ENCODE peak calls at places on chromosomes 13 and 19, in four cellular contexts. L, Z, S and O are unnamed samples.

GRCh38 chr19:4229179-4229931 is at the start of gene EBI3:
- DNase-seq in L (no peak), Z (no peak), S (no peak), O (peak)

GRCh38 chr13:105972306-105972721 is 563.1 kb downstream of the EFNB2 start:
- DNase-seq in L (no peak), Z (no peak), S (no peak), O (no peak)

GRCh38 chr19:2055871-2056809 is 5.1 kb upstream of the MKNK2 start:
- DNase-seq in L (peak), Z (no peak), S (no peak), O (no peak)

GRCh38 chr13:50127726-50128291 is 112.6 kb downstream of the KCNRG start:
- DNase-seq in L (no peak), Z (no peak), S (no peak), O (no peak)

GRCh38 chr13:26425439-26426358 is 131.8 kb upstream of the WASF3 start:
- DNase-seq in L (no peak), Z (no peak), S (no peak), O (no peak)

GRCh38 chr13:27712421-27712820 is 79.9 kb upstream of the GSX1 start:
- DNase-seq in L (peak), Z (no peak), S (no peak), O (no peak)

GRCh38 chr13:29956771-29957170 is 106.4 kb upstream of the UBL3 start:
- DNase-seq in L (no peak), Z (no peak), S (no peak), O (no peak)

GRCh38 chr13:30164141-30164540 is 143.2 kb downstream of the KATNAL1 start:
- DNase-seq in L (no peak), Z (no peak), S (no peak), O (no peak)

GRCh38 chr13:28470286-28470685 is 24.6 kb downstream of the FLT1 start:
- DNase-seq in L (peak), Z (no peak), S (no peak), O (no peak)

GRCh38 chr19:17035842-17036424 is 9.3 kb upstream of the CPAMD8 start:
- DNase-seq in L (no peak), Z (no peak), S (peak), O (peak)

GRCh38 chr13:49791753-49792549 is 531 bp downstream of the KPNA3 start:
- DNase-seq in L (peak), Z (no peak), S (peak), O (peak)

GRCh38 chr19:2726160-2726855 is 5.1 kb upstream of the DIRAS1 start:
- DNase-seq in L (no peak), Z (no peak), S (no peak), O (no peak)

GRCh38 chr19:13892885-13893284 is 13.0 kb downstream of the BRME1 start:
- DNase-seq in L (no peak), Z (no peak), S (no peak), O (no peak)

GRCh38 chr19:46967578-46968018 is 52.0 kb upstream of the NPAS1 start:
- DNase-seq in L (no peak), Z (no peak), S (no peak), O (no peak)

GRCh38 chr19:40419066-40419612 is 6.0 kb upstream of the PRX start:
- DNase-seq in L (no peak), Z (no peak), S (no peak), O (no peak)

GRCh38 chr13:20093946-20094345 is 66.9 kb downstream of the GJA3 start:
- DNase-seq in L (no peak), Z (no peak), S (no peak), O (no peak)

DNA sequence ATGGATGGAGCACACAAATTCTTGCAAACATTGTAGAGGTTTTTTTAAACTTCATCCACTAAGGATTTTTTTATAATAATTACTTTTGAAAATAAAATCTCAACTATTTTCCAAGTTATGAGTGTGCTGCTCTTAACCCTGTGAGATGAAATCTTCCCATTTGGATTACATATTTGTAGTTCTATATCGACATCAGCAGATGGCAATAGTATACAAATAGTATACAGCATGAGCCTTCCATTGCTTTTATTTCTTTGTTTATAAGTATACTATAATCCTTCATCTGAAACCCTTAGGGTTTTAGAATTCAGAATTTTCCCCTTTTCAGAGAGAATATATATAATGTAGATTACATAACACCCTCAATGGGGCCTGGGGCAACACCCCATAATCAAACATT is 70.5 kb downstream of the GJA3 start:
- DNase-seq in L (no peak), Z (no peak), S (no peak), O (no peak)
- TF ChIP-seq CTCF in L (peak), Z (no peak), S (peak), O (no peak)

GRCh38 chr13:35469781-35470380 is 6.6 kb downstream of the MAB21L1 start:
- DNase-seq in L (no peak), Z (no peak), S (no peak), O (no peak)

GRCh38 chr13:35470671-35471465 is 5.6 kb downstream of the MAB21L1 start:
- DNase-seq in L (peak), Z (no peak), S (no peak), O (no peak)

GRCh38 chr13:35472308-35473008 is 4.0 kb downstream of the MAB21L1 start:
- DNase-seq in L (no peak), Z (no peak), S (no peak), O (no peak)

GRCh38 chr13:35474551-35474950 is 1.9 kb downstream of the MAB21L1 start:
- DNase-seq in L (no peak), Z (no peak), S (no peak), O (no peak)

DNA sequence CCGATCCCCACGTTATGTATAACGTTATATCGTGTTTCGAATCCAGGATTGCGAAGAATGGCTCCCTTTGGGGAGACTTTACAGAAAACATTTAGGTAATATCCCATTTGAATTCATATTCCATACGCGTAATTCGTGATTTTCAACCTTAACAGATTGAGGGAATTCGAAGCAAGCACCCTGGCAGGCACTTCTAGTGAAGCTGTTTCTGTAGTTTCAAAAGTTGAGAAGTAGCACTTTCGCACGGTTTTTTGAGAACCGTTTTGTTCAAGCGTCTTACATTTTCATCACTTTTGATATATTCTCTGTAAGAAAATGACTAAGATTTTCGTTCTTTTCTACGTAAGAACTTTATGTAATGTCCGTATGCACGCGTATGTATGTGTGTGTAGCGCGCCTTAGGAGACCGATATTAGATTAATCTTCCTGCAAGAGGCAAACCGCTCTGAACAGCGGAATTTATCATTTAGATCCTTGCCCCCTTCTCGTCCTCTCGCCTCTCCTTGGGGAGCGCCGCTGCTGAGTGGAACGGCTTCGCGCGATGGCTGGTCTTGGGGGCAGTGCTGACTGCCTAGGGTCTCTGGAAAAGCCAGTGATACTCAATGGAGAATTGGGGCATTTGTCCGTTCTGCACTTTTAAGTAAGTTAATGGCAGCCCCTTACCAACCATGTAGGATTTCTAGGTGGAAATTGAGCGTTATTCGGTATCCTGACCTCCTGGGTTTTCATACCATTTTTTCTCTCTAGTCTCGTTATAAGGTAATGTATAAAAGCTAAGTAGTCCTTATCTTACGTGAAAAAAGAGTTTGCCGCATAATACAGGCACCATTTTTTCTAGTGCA is 4.8 kb downstream of the MAB21L1 start:
- DNase-seq in L (peak), Z (no peak), S (no peak), O (no peak)
- H3K4me3 ChIP-seq in L (peak), Z (peak), S (peak), O (no peak)

GRCh38 chr19:52532480-52532879 is 5.0 kb downstream of the ZNF808 start:
- DNase-seq in L (no peak), Z (no peak), S (no peak), O (no peak)
- TF ChIP-seq CTCF in L (no peak), Z (no peak), S (no peak), O (no peak)

GRCh38 chr19:43667524-43668405 is 2.2 kb downstream of the PLAUR start:
- DNase-seq in L (peak), Z (no peak), S (peak), O (no peak)
- H3K4me3 ChIP-seq in L (peak), Z (peak), S (peak), O (no peak)

DNA sequence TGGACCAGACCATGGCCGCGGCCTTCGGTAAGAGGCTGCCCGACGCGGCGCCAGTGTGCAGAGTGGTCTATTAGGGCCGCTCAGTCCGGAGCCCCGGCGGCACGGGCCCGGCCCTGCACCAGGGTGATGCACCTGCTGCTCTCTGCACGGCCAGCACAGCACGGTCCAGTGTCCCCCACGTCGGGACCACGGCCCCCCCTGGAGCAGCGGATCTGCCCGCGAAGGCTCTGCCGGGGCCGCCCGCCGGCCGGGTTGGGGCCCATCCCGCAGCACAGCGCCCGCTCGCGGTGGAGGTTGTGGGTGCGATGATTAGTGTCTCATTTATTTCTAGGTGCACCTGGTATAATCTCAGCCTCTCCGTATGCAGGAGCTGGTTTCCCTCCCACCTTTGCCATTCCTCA is 7.9 kb downstream of the PTBP1 start:
- DNase-seq in L (no peak), Z (no peak), S (no peak), O (no peak)
- TF ChIP-seq CTCF in L (no peak), Z (peak), S (no peak), O (no peak)

GRCh38 chr13:52652170-52652979 is at the start of gene SUGT1:
- DNase-seq in L (peak), Z (peak), S (peak), O (peak)

GRCh38 chr13:52646967-52647366 is 4.7 kb downstream of the HNRNPA1L2 start:
- DNase-seq in L (no peak), Z (no peak), S (no peak), O (no peak)

GRCh38 chr13:52652980-52653303 is 306 bp downstream of the SUGT1 start:
- DNase-seq in L (no peak), Z (peak), S (no peak), O (no peak)

GRCh38 chr13:52651880-52652169 is 811 bp upstream of the SUGT1 start:
- DNase-seq in L (no peak), Z (no peak), S (no peak), O (no peak)

DNA sequence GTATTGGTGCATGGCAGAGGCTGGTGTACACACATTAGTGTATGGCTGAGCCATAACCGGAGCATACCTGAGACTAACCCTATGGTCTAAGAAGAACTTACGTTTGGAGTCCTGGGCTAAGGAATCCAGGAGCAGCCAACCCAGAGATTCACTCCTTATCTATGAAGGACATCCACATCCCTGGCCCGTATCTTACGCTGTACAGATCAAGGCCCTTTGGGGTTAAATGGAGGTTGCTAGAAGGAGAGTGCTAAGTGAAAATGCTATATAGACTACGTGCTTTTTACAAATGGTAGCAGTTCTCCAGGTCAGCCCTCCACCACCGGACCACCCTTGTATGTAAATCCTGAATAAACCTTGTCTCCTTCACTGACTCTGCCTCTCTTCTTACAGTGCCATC is 1.9 kb upstream of the SUGT1 start:
- DNase-seq in L (no peak), Z (no peak), S (no peak), O (no peak)
- H3K4me3 ChIP-seq in L (peak), Z (peak), S (peak), O (peak)

GRCh38 chr13:99425485-99426341 is 75.6 kb upstream of the TM9SF2 start:
- DNase-seq in L (no peak), Z (no peak), S (no peak), O (peak)
- TF ChIP-seq CTCF in L (no peak), Z (no peak), S (no peak), O (no peak)